ENCODE peak calls at places on chromosomes 1 and 21, in four cellular contexts. A is H9, J is IMR-90, G is H1. H is an unnamed sample.

GRCh38 chr1:182004601-182005000 is 56.9 kb downstream of the ZNF648 start:
- DNase-seq in J (no peak), G (no peak), A (no peak), H (no peak)

GRCh38 chr1:29499101-29499650 is 262.9 kb downstream of the PTPRU start:
- DNase-seq in G (no peak), A (no peak), J (no peak), H (no peak)

GRCh38 chr1:164790081-164790480 is 231.1 kb downstream of the PBX1 start:
- DNase-seq in J (no peak), G (no peak), A (no peak), H (no peak)

GRCh38 chr1:44724408-44725308 is 6.3 kb downstream of the RNU5D-1 start:
- DNase-seq in J (no peak), A (no peak), G (no peak), H (no peak)

GRCh38 chr21:31284797-31285397 is 59.2 kb downstream of the TIAM1 start:
- DNase-seq in J (peak; percentile 37), G (no peak), A (no peak), H (peak; percentile 51)

GRCh38 chr1:226708967-226709396 is 30.1 kb downstream of the ITPKB start:
- DNase-seq in J (peak; percentile 39), A (no peak), G (no peak), H (no peak)

GRCh38 chr1:235411489-235412486 is 44.6 kb downstream of the TBCE start:
- DNase-seq in J (no peak), G (no peak), A (no peak), H (peak; percentile 33)

GRCh38 chr1:85200870-85201339 is at the start of gene SYDE2:
- DNase-seq in G (peak; percentile 46), J (peak; percentile 58), A (peak; percentile 85), H (peak; percentile 94)

GRCh38 chr1:89607156-89607555 is 25.8 kb upstream of the LRRC8C start:
- DNase-seq in A (no peak), J (no peak), G (no peak), H (no peak)

GRCh38 chr1:14571810-14572767 is 26.4 kb upstream of the KAZN start:
- DNase-seq in A (peak; percentile 77), J (no peak), G (no peak), H (peak; percentile 81)

GRCh38 chr1:182392045-182393028 is 747 bp upstream of the GLUL start:
- DNase-seq in A (no peak), G (no peak), J (peak; percentile 9), H (peak; percentile 77)

DNA sequence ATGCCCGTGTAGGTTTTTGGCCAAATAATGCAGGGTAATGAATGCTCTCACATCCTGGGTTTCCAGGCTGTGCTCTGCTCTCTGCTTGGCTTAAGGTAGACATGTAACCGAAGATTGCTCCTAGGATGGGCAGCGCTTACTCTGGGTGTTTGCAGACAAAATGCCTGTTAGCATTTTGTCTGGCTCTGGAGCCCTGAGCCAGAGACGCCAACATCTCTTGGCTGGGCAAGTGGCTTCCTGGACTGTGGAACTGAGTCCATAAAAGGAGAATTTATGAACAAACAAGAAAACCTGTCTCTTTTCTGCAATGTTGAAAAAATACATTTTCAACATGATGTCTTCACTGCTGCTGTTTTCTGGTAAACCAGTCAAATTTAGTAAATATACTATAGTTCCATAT is 96.0 kb upstream of the TSPAN2 start:
- DNase-seq in A (no peak), J (no peak), G (no peak), H (no peak)
- H2BK120ac ChIP-seq in A (no peak overlapping the region), J (peak overlapping the region; percentile 89), G (no peak overlapping the region), H (no peak overlapping the region)

DNA sequence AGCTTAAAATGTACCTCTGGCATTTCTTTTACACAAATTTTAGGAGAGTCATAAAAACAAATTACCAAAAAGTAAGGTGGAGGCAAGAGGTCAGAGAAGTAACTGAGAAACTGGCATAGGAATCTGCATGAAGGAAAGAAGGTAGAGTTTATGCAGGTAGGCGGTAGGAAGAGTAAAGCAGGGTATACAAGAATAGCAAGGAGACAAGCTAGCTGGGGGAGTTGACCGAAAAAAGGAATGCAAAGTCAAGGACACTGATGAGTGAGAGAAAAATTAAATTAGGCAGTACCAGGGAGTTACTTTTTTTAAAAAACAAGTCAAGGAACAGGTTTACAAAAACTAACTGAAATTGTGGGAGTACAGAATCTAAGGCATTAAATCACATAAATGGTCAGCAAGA is 56.0 kb downstream of the FOXJ3 start:
- DNase-seq in J (no peak), A (no peak), G (no peak), H (no peak)
- H4K5ac ChIP-seq in J (no peak overlapping the region), A (no peak overlapping the region), G (no peak overlapping the region), H (no peak overlapping the region)

GRCh38 chr21:28992526-28993292 is at the start of gene LTN1:
- DNase-seq in J (peak; percentile 100), G (peak; percentile 96), A (peak; percentile 99), H (peak; percentile 100)
- H2BK120ac ChIP-seq in J (peak within 1 kb of the TSS; percentile 32), G (no peak within 1 kb of the TSS), A (peak within 1 kb of the TSS; percentile 14), H (no peak within 1 kb of the TSS)

DNA sequence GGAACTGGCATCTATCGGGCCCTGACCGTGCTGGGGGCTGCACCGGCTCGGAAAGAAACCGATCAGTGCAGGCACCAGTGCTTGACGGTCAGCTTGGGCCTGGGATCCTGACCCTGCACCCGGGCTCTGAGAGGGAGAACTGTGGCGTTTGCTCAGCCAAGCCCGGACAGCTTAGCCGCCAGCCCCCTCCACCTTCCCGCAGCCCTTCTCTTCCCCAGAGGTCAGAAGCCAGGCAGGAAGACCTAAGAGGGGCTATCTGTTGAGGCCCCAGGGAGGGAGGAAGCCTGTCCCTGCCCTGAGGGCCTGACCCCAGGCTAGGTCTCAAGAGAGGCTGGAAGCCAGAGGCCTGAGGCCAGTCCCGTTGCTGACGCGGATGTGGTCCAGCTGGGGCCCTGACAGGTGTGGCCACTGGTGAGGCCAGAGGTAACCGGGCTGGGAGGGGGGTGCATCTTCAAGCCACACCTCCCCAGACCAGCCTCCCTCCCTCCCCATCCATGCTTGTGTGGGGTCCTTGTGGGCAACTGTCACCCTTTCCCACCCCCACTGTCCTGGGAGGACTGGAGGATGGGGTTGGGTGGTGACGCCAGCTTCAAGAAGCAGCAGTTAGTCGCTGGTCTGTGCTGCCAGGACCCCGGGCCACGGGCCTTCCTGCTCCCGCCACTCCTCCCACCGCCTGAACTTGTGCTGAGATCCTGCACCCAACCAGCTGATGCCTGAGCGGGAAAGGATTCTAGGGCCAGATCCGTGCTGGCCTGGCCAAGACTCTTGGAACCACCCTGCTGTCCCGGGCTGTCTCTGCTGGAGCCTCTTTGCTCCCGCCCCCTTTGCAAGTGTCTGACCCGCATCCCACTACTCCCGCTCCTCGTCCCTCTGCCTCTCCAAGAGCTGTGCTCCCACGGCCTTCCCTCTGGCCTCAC is 2.6 kb upstream of the DVL1 start:
- DNase-seq in A (no peak), G (no peak), J (peak; percentile 38), H (no peak)
- H4K5ac ChIP-seq in A (no peak overlapping the region), G (no peak overlapping the region), J (no peak overlapping the region), H (no peak overlapping the region)

DNA sequence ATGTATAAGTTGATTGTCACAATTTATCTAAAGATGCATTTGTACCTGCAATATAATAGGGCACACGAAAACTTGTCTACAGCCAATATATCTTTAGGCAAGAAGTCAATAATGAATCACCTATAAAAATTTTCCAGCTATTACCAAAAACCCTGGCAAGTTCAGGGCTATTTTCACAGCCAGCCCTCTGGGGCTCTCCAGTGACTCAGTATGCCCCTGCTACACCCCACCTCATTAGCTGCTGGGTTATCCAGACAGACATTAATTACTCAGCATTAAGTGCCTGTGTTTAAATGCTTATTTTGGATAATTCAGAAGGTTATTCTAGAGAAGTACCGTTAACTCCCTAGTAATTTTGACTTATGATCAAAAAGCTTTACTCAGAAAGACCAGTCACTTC is 220.2 kb downstream of the TBX15 start:
- DNase-seq in A (no peak), G (no peak), J (no peak), H (no peak)
- H2BK120ac ChIP-seq in A (no peak overlapping the region), G (no peak overlapping the region), J (no peak overlapping the region), H (no peak overlapping the region)